ENCODE peak calls at places on chromosome 13, in nine cellular contexts. W is IMR-90, J is ovary, T is colonic mucosa, H is endodermal cell, P is gastrocnemius medialis, B is left ventricle myocardium inferior, A is fibroblast of lung, G is psoas muscle. L is an unnamed sample.

GRCh38 chr13:73092831-73093230 is 34.0 kb downstream of the KLF5 start:
- DNase-seq in W (no peak), J (no peak), T (no peak), H (no peak), P (no peak), B (no peak), A (no peak), G (no peak), L (peak; percentile 63)

GRCh38 chr13:66210677-66211076 is 1019.5 kb downstream of the PCDH9 start:
- DNase-seq in W (peak; percentile 91), J (no peak), T (no peak), H (no peak), P (no peak), B (no peak), A (peak; percentile 98), G (no peak), L (no peak)

GRCh38 chr13:98581971-98582702 is 5.2 kb upstream of the STK24 start:
- DNase-seq in W (peak; percentile 85), J (no peak), T (no peak), H (no peak), P (no peak), B (no peak), A (peak; percentile 83), G (no peak), L (no peak)

GRCh38 chr13:102905905-102906304 is 60.1 kb downstream of the ERCC5 start:
- DNase-seq in W (no peak), J (no peak), T (no peak), H (no peak), P (no peak), B (no peak), A (no peak), G (no peak), L (no peak)

GRCh38 chr13:24052547-24052981 is 108.0 kb upstream of the SPATA13 start:
- DNase-seq in W (peak; percentile 30), J (peak; percentile 77), T (no peak), H (no peak), P (no peak), B (no peak), A (peak; percentile 27), G (peak; percentile 25), L (no peak)

GRCh38 chr13:49499889-49500660 is 4.3 kb downstream of the PHF11 start:
- DNase-seq in W (peak; percentile 90), J (no peak), T (no peak), H (no peak), P (no peak), B (no peak), A (peak; percentile 84), G (no peak), L (no peak)

GRCh38 chr13:102018716-102019115 is 383.1 kb downstream of the FGF14 start:
- DNase-seq in W (no peak), J (no peak), T (no peak), H (no peak), P (no peak), B (no peak), A (peak; percentile 20), G (no peak), L (no peak)

GRCh38 chr13:113109151-113110047 is 3.8 kb downstream of the F7 start:
- DNase-seq in W (no peak), J (peak; percentile 20), T (no peak), H (peak; percentile 59), P (no peak), B (peak; percentile 13), A (no peak), G (peak; percentile 7), L (no peak)

GRCh38 chr13:50226515-50227147 is 211.4 kb downstream of the KCNRG start:
- DNase-seq in W (no peak), J (no peak), T (no peak), H (no peak), P (no peak), B (no peak), A (no peak), G (no peak), L (no peak)

GRCh38 chr13:34894756-34895155 is 47.3 kb upstream of the NBEA start:
- DNase-seq in W (no peak), J (no peak), T (no peak), H (no peak), P (no peak), B (no peak), A (no peak), G (no peak), L (no peak)

GRCh38 chr13:94417294-94417693 is 62.2 kb downstream of the DCT start:
- DNase-seq in W (no peak), J (no peak), T (no peak), H (no peak), P (no peak), B (no peak), A (no peak), G (no peak), L (no peak)

GRCh38 chr13:48220592-48221300 is 12.3 kb upstream of the ITM2B start:
- DNase-seq in W (no peak), J (peak; percentile 42), T (no peak), H (no peak), P (no peak), B (no peak), A (no peak), G (no peak), L (peak; percentile 41)

GRCh38 chr13:84025828-84026227 is 143.6 kb upstream of the SLITRK1 start:
- DNase-seq in W (no peak), J (no peak), T (no peak), H (no peak), P (no peak), B (no peak), A (no peak), G (no peak), L (no peak)

GRCh38 chr13:85709721-85710120 is 89.5 kb downstream of the SLITRK6 start:
- DNase-seq in W (no peak), J (no peak), T (no peak), H (no peak), P (no peak), B (no peak), A (no peak), G (no peak), L (no peak)

GRCh38 chr13:87537946-87538345 is 133.2 kb upstream of the SLITRK5 start:
- DNase-seq in W (no peak), J (no peak), T (no peak), H (no peak), P (no peak), B (no peak), A (no peak), G (no peak), L (no peak)

GRCh38 chr13:100674848-100675659 is 459 bp upstream of the TMTC4 start:
- DNase-seq in W (peak; percentile 96), J (peak; percentile 100), T (peak; percentile 100), H (peak; percentile 100), P (peak; percentile 98), B (peak; percentile 100), A (peak; percentile 98), G (peak; percentile 99), L (peak; percentile 99)

GRCh38 chr13:100673376-100673830 is 1.2 kb downstream of the TMTC4 start:
- DNase-seq in W (no peak), J (peak; percentile 27), T (peak; percentile 22), H (peak; percentile 82), P (no peak), B (no peak), A (no peak), G (no peak), L (no peak)

GRCh38 chr13:100675660-100676129 is 1.1 kb upstream of the TMTC4 start:
- DNase-seq in W (no peak), J (no peak), T (no peak), H (no peak), P (no peak), B (no peak), A (no peak), G (no peak), L (peak; percentile 20)

GRCh38 chr13:100674363-100674847 is at the start of gene TMTC4:
- DNase-seq in W (no peak), J (no peak), T (no peak), H (no peak), P (no peak), B (no peak), A (no peak), G (no peak), L (no peak)

GRCh38 chr13:100673831-100674362 is 698 bp downstream of the TMTC4 start:
- DNase-seq in W (peak; percentile 83), J (peak; percentile 75), T (peak; percentile 64), H (peak; percentile 62), P (peak; percentile 24), B (peak; percentile 66), A (peak; percentile 89), G (peak; percentile 58), L (peak; percentile 19)
- H3K27ac ChIP-seq in W (peak overlapping the region; percentile 14), J (peak overlapping the region; percentile 76), T (peak overlapping the region; percentile 77), H (peak overlapping the region; percentile 63), P (peak overlapping the region; percentile 25), B (peak overlapping the region; percentile 96), A (peak overlapping the region; percentile 54), G (peak overlapping the region; percentile 84), L (no peak overlapping the region)

DNA sequence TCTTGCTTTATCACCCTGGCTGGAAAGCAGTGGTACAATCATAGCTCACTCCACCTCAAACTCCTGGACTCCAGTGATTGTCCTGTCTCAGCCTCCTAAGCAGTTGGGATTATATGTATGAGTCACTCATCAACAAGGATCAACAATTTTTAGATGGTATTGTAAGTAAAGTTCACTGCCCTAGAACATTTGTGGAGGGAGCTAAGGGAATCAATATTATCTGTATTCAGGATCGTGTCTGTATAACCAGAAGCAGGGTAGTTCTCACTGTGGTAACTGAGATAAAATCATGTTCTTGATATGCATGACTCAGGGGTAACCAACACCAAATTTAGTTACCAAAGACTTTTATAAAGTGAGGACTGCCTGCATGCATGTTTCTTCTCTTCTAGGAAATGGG is 27.0 kb downstream of the ZMYM5 start:
- DNase-seq in W (peak; percentile 53), J (no peak), T (no peak), H (no peak), P (no peak), B (no peak), A (peak; percentile 36), G (no peak), L (no peak)
- H3K36me3 ChIP-seq in W (peaks cover 27% of the 10 kb centered on the region), J (no peaks in the 10 kb centered on the region), T (no peaks in the 10 kb centered on the region), H (peaks cover 67% of the 10 kb centered on the region), P (peaks cover 3% of the 10 kb centered on the region), B (peaks cover 65% of the 10 kb centered on the region), A (peaks cover 2% of the 10 kb centered on the region), G (no peaks in the 10 kb centered on the region), L (peaks cover 58% of the 10 kb centered on the region)

GRCh38 chr13:97273341-97273831 is 51.3 kb downstream of the MBNL2 start:
- DNase-seq in W (no peak), J (no peak), T (no peak), H (no peak), P (no peak), B (no peak), A (peak; percentile 46), G (no peak), L (no peak)
- H3K4me1 ChIP-seq in W (peaks cover 24% of the 10 kb centered on the region), J (peaks cover 25% of the 10 kb centered on the region), T (no peaks in the 10 kb centered on the region), H (peaks cover 2% of the 10 kb centered on the region), P (peaks cover 73% of the 10 kb centered on the region), B (peaks cover 98% of the 10 kb centered on the region), A (peaks cover 19% of the 10 kb centered on the region), G (peaks cover 81% of the 10 kb centered on the region), L (peaks cover 3% of the 10 kb centered on the region)

GRCh38 chr13:76885203-76886004 is 801 bp downstream of the KCTD12 start:
- DNase-seq in W (peak; percentile 61), J (peak; percentile 81), T (peak; percentile 83), H (peak; percentile 85), P (peak; percentile 46), B (peak; percentile 81), A (peak; percentile 71), G (peak; percentile 70), L (peak; percentile 61)
- H3K27ac ChIP-seq in W (peak overlapping the region; percentile 42), J (peak overlapping the region; percentile 86), T (peak overlapping the region; percentile 71), H (no peak overlapping the region), P (peak overlapping the region; percentile 85), B (peak overlapping the region; percentile 89), A (peak overlapping the region; percentile 52), G (peak overlapping the region; percentile 65), L (peak overlapping the region; percentile 53)